ENCODE peak calls at places on chromosomes 3 and 15, in seven cellular contexts. One of them, this sample, is unnamed.

GRCh38 chr15:63238796-63239195 is 38.6 kb upstream of the APH1B start:
- DNase-seq in astrocyte of the spinal cord: peak
- DNase-seq in ELR: peak
- DNase-seq in kidney epithelial cell: no peak
- DNase-seq in activated T-cell treated with anti-CD3 and anti-CD28 coated beads, Interleukin-2, amount 50 U/mL, for 72 hours: peak
- DNase-seq in cerebellar cortex: no peak
- DNase-seq in adrenal gland: no peak
- DNase-seq in this sample: no peak

GRCh38 chr15:55289011-55289572 is 521 bp downstream of the RAB27A start:
- DNase-seq in adrenal gland: peak
- DNase-seq in ELR: peak
- DNase-seq in cerebellar cortex: peak
- DNase-seq in activated T-cell treated with anti-CD3 and anti-CD28 coated beads, Interleukin-2, amount 50 U/mL, for 72 hours: peak
- DNase-seq in kidney epithelial cell: no peak
- DNase-seq in astrocyte of the spinal cord: peak
- DNase-seq in this sample: peak

GRCh38 chr15:40923551-40923950 is 5.6 kb upstream of the DLL4 start:
- DNase-seq in kidney epithelial cell: no peak
- DNase-seq in adrenal gland: no peak
- DNase-seq in ELR: no peak
- DNase-seq in cerebellar cortex: no peak
- DNase-seq in astrocyte of the spinal cord: no peak
- DNase-seq in activated T-cell treated with anti-CD3 and anti-CD28 coated beads, Interleukin-2, amount 50 U/mL, for 72 hours: no peak
- DNase-seq in this sample: no peak

GRCh38 chr3:128052831-128053419 is 688 bp downstream of the SEC61A1 start:
- DNase-seq in kidney epithelial cell: no peak
- DNase-seq in ELR: peak
- DNase-seq in activated T-cell treated with anti-CD3 and anti-CD28 coated beads, Interleukin-2, amount 50 U/mL, for 72 hours: no peak
- DNase-seq in cerebellar cortex: peak
- DNase-seq in adrenal gland: no peak
- DNase-seq in astrocyte of the spinal cord: peak
- DNase-seq in this sample: peak

GRCh38 chr3:74561881-74562280 is 52.6 kb downstream of the CNTN3 start:
- DNase-seq in ELR: no peak
- DNase-seq in astrocyte of the spinal cord: no peak
- DNase-seq in adrenal gland: no peak
- DNase-seq in cerebellar cortex: no peak
- DNase-seq in kidney epithelial cell: no peak
- DNase-seq in activated T-cell treated with anti-CD3 and anti-CD28 coated beads, Interleukin-2, amount 50 U/mL, for 72 hours: no peak
- DNase-seq in this sample: no peak

GRCh38 chr3:127997016-127997415 is 55.2 kb upstream of the SEC61A1 start:
- DNase-seq in adrenal gland: no peak
- DNase-seq in ELR: no peak
- DNase-seq in cerebellar cortex: no peak
- DNase-seq in kidney epithelial cell: no peak
- DNase-seq in astrocyte of the spinal cord: no peak
- DNase-seq in activated T-cell treated with anti-CD3 and anti-CD28 coated beads, Interleukin-2, amount 50 U/mL, for 72 hours: no peak
- DNase-seq in this sample: peak

GRCh38 chr15:85687329-85687728 is 107.4 kb downstream of the KLHL25 start:
- DNase-seq in cerebellar cortex: no peak
- DNase-seq in activated T-cell treated with anti-CD3 and anti-CD28 coated beads, Interleukin-2, amount 50 U/mL, for 72 hours: no peak
- DNase-seq in kidney epithelial cell: no peak
- DNase-seq in ELR: no peak
- DNase-seq in adrenal gland: no peak
- DNase-seq in astrocyte of the spinal cord: no peak
- DNase-seq in this sample: no peak

GRCh38 chr15:98420837-98421236 is 227.5 kb upstream of the IGF1R start:
- DNase-seq in astrocyte of the spinal cord: no peak
- DNase-seq in activated T-cell treated with anti-CD3 and anti-CD28 coated beads, Interleukin-2, amount 50 U/mL, for 72 hours: no peak
- DNase-seq in ELR: no peak
- DNase-seq in kidney epithelial cell: no peak
- DNase-seq in cerebellar cortex: no peak
- DNase-seq in adrenal gland: no peak
- DNase-seq in this sample: no peak

GRCh38 chr3:96182756-96183155 is 631.6 kb upstream of the EPHA6 start:
- DNase-seq in activated T-cell treated with anti-CD3 and anti-CD28 coated beads, Interleukin-2, amount 50 U/mL, for 72 hours: no peak
- DNase-seq in astrocyte of the spinal cord: peak
- DNase-seq in cerebellar cortex: no peak
- DNase-seq in ELR: no peak
- DNase-seq in adrenal gland: no peak
- DNase-seq in kidney epithelial cell: no peak
- DNase-seq in this sample: no peak

This sample was measured in G401.